ENCODE peak calls at places on chromosomes 6 and 20, in eight cellular contexts. One of them, this sample, is unnamed.

GRCh38 chr20:46151936-46152335 is 33.8 kb downstream of the CD40 start:
- DNase-seq in A549: peak
- DNase-seq in stomach: no peak
- DNase-seq in transverse colon: no peak
- DNase-seq in K562: peak
- DNase-seq in sigmoid colon: no peak
- DNase-seq in suprapubic skin: no peak
- DNase-seq in GM12878: no peak
- DNase-seq in this sample: no peak

GRCh38 chr6:1608222-1608975 is 1.3 kb upstream of the FOXC1 start:
- DNase-seq in A549: no peak
- DNase-seq in stomach: no peak
- DNase-seq in transverse colon: no peak
- DNase-seq in K562: no peak
- DNase-seq in sigmoid colon: no peak
- DNase-seq in suprapubic skin: no peak
- DNase-seq in GM12878: no peak
- DNase-seq in this sample: no peak

GRCh38 chr6:94251878-94252277 is 832.5 kb upstream of the EPHA7 start:
- DNase-seq in A549: no peak
- DNase-seq in stomach: no peak
- DNase-seq in transverse colon: no peak
- DNase-seq in K562: no peak
- DNase-seq in sigmoid colon: no peak
- DNase-seq in suprapubic skin: no peak
- DNase-seq in GM12878: no peak
- DNase-seq in this sample: no peak

GRCh38 chr6:165986647-165987482 is 180.8 kb downstream of the TBXT start:
- DNase-seq in A549: peak
- DNase-seq in stomach: no peak
- DNase-seq in transverse colon: no peak
- DNase-seq in K562: no peak
- DNase-seq in sigmoid colon: peak
- DNase-seq in suprapubic skin: no peak
- DNase-seq in GM12878: no peak
- DNase-seq in this sample: peak

GRCh38 chr6:35496036-35496850 is 636 bp downstream of the TEAD3 start:
- DNase-seq in A549: no peak
- DNase-seq in stomach: peak
- DNase-seq in transverse colon: peak
- DNase-seq in K562: peak
- DNase-seq in sigmoid colon: peak
- DNase-seq in suprapubic skin: peak
- DNase-seq in GM12878: no peak
- DNase-seq in this sample: no peak

GRCh38 chr20:4563534-4563933 is 158.2 kb upstream of the PRND start:
- DNase-seq in A549: peak
- DNase-seq in stomach: no peak
- DNase-seq in transverse colon: no peak
- DNase-seq in K562: peak
- DNase-seq in sigmoid colon: no peak
- DNase-seq in suprapubic skin: no peak
- DNase-seq in GM12878: no peak
- DNase-seq in this sample: no peak

GRCh38 chr6:90411292-90411781 is 114.7 kb upstream of the BACH2 start:
- DNase-seq in A549: peak
- DNase-seq in stomach: peak
- DNase-seq in transverse colon: no peak
- DNase-seq in K562: no peak
- DNase-seq in sigmoid colon: no peak
- DNase-seq in suprapubic skin: no peak
- DNase-seq in GM12878: peak
- DNase-seq in this sample: no peak

GRCh38 chr6:33692078-33692759 is 19.3 kb downstream of the UQCC2 start:
- DNase-seq in A549: no peak
- DNase-seq in stomach: peak
- DNase-seq in transverse colon: no peak
- DNase-seq in K562: no peak
- DNase-seq in sigmoid colon: no peak
- DNase-seq in suprapubic skin: no peak
- DNase-seq in GM12878: no peak
- DNase-seq in this sample: no peak

GRCh38 chr6:40308533-40309306 is 278.4 kb downstream of the LRFN2 start:
- DNase-seq in A549: peak
- DNase-seq in stomach: peak
- DNase-seq in transverse colon: peak
- DNase-seq in K562: peak
- DNase-seq in sigmoid colon: no peak
- DNase-seq in suprapubic skin: peak
- DNase-seq in GM12878: peak
- DNase-seq in this sample: peak

GRCh38 chr6:112503210-112503609 is 156.1 kb downstream of the RFPL4B start:
- DNase-seq in A549: no peak
- DNase-seq in stomach: no peak
- DNase-seq in transverse colon: no peak
- DNase-seq in K562: no peak
- DNase-seq in sigmoid colon: no peak
- DNase-seq in suprapubic skin: no peak
- DNase-seq in GM12878: no peak
- DNase-seq in this sample: no peak

GRCh38 chr6:137728386-137729349 is 138.4 kb upstream of the TNFAIP3 start:
- DNase-seq in A549: peak
- DNase-seq in stomach: no peak
- DNase-seq in transverse colon: no peak
- DNase-seq in K562: no peak
- DNase-seq in sigmoid colon: no peak
- DNase-seq in suprapubic skin: no peak
- DNase-seq in GM12878: no peak
- DNase-seq in this sample: no peak

GRCh38 chr6:156552849-156553248 is 224.3 kb upstream of the ARID1B start:
- DNase-seq in A549: no peak
- DNase-seq in stomach: no peak
- DNase-seq in transverse colon: no peak
- DNase-seq in K562: no peak
- DNase-seq in sigmoid colon: no peak
- DNase-seq in suprapubic skin: no peak
- DNase-seq in GM12878: no peak
- DNase-seq in this sample: no peak

GRCh38 chr6:33880746-33881145 is 76.9 kb upstream of the MLN start:
- DNase-seq in A549: no peak
- DNase-seq in stomach: no peak
- DNase-seq in transverse colon: peak
- DNase-seq in K562: no peak
- DNase-seq in sigmoid colon: no peak
- DNase-seq in suprapubic skin: no peak
- DNase-seq in GM12878: no peak
- DNase-seq in this sample: no peak

GRCh38 chr6:7974932-7975763 is 64.6 kb upstream of the TXNDC5 start:
- DNase-seq in A549: peak
- DNase-seq in stomach: peak
- DNase-seq in transverse colon: peak
- DNase-seq in K562: peak
- DNase-seq in sigmoid colon: peak
- DNase-seq in suprapubic skin: peak
- DNase-seq in GM12878: no peak
- DNase-seq in this sample: peak

GRCh38 chr20:62800314-62801259 is 4.0 kb upstream of the OGFR start:
- DNase-seq in A549: no peak
- DNase-seq in stomach: no peak
- DNase-seq in transverse colon: no peak
- DNase-seq in K562: no peak
- DNase-seq in sigmoid colon: no peak
- DNase-seq in suprapubic skin: no peak
- DNase-seq in GM12878: no peak
- DNase-seq in this sample: no peak

GRCh38 chr20:44071057-44071456 is 115.9 kb downstream of the JPH2 start:
- DNase-seq in A549: no peak
- DNase-seq in stomach: peak
- DNase-seq in transverse colon: no peak
- DNase-seq in K562: no peak
- DNase-seq in sigmoid colon: no peak
- DNase-seq in suprapubic skin: no peak
- DNase-seq in GM12878: no peak
- DNase-seq in this sample: no peak

GRCh38 chr6:134870677-134871498 is 79.0 kb downstream of the ALDH8A1 start:
- DNase-seq in A549: no peak
- DNase-seq in stomach: no peak
- DNase-seq in transverse colon: peak
- DNase-seq in K562: no peak
- DNase-seq in sigmoid colon: no peak
- DNase-seq in suprapubic skin: no peak
- DNase-seq in GM12878: peak
- DNase-seq in this sample: no peak

GRCh38 chr20:33791959-33792597 is 19.1 kb upstream of the CHMP4B start:
- DNase-seq in A549: peak
- DNase-seq in stomach: peak
- DNase-seq in transverse colon: peak
- DNase-seq in K562: peak
- DNase-seq in sigmoid colon: peak
- DNase-seq in suprapubic skin: peak
- DNase-seq in GM12878: no peak
- DNase-seq in this sample: peak

GRCh38 chr20:49880177-49880576 is 35.2 kb downstream of the SPATA2 start:
- DNase-seq in A549: no peak
- DNase-seq in stomach: peak
- DNase-seq in transverse colon: no peak
- DNase-seq in K562: no peak
- DNase-seq in sigmoid colon: no peak
- DNase-seq in suprapubic skin: no peak
- DNase-seq in GM12878: no peak
- DNase-seq in this sample: no peak

GRCh38 chr6:10882654-10883053 is 813 bp upstream of the GCM2 start:
- DNase-seq in A549: no peak
- DNase-seq in stomach: no peak
- DNase-seq in transverse colon: no peak
- DNase-seq in K562: no peak
- DNase-seq in sigmoid colon: no peak
- DNase-seq in suprapubic skin: no peak
- DNase-seq in GM12878: no peak
- DNase-seq in this sample: no peak

GRCh38 chr6:475341-475740 is 83.8 kb downstream of the IRF4 start:
- DNase-seq in A549: no peak
- DNase-seq in stomach: no peak
- DNase-seq in transverse colon: no peak
- DNase-seq in K562: no peak
- DNase-seq in sigmoid colon: no peak
- DNase-seq in suprapubic skin: no peak
- DNase-seq in GM12878: no peak
- DNase-seq in this sample: no peak

GRCh38 chr20:18224968-18225568 is 63.3 kb upstream of the ZNF133 start:
- DNase-seq in A549: peak
- DNase-seq in stomach: peak
- DNase-seq in transverse colon: no peak
- DNase-seq in K562: no peak
- DNase-seq in sigmoid colon: no peak
- DNase-seq in suprapubic skin: no peak
- DNase-seq in GM12878: no peak
- DNase-seq in this sample: peak
- TF ChIP-seq EP300 in A549: no peak
- TF ChIP-seq EP300 in stomach: no peak
- TF ChIP-seq EP300 in transverse colon: no peak
- TF ChIP-seq EP300 in K562: no peak
- TF ChIP-seq EP300 in sigmoid colon: no peak
- TF ChIP-seq EP300 in suprapubic skin: no peak
- TF ChIP-seq EP300 in GM12878: no peak
- TF ChIP-seq EP300 in this sample: no peak

GRCh38 chr6:37741757-37742400 is 44.2 kb upstream of the MDGA1 start:
- DNase-seq in A549: peak
- DNase-seq in stomach: peak
- DNase-seq in transverse colon: peak
- DNase-seq in K562: peak
- DNase-seq in sigmoid colon: no peak
- DNase-seq in suprapubic skin: no peak
- DNase-seq in GM12878: no peak
- DNase-seq in this sample: no peak
- TF ChIP-seq CTCF in A549: peak
- TF ChIP-seq CTCF in stomach: no peak
- TF ChIP-seq CTCF in transverse colon: no peak
- TF ChIP-seq CTCF in K562: peak
- TF ChIP-seq CTCF in sigmoid colon: no peak
- TF ChIP-seq CTCF in suprapubic skin: no peak
- TF ChIP-seq CTCF in GM12878: peak
- TF ChIP-seq CTCF in this sample: no peak

DNA sequence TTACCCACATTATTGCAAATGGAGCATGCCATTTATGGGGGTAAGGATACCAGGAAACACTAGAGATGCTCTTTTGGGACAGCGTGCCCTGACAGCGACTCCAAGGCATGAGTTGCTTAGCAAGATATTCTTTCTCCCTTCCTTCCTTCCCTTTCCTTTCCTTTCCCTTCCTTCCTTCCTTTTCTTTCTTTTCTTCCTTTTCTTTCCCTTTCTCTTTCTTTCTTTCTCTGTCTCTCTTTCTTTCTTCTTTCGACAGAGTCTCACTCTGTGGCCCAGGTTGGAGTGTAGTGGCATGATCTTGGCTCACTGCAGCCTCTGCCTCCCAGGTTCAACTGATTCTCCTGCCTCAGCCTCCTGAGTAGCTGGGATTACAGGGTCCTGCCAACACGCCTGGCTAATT is 3.3 kb downstream of the MUCL3 start:
- DNase-seq in A549: no peak
- DNase-seq in stomach: no peak
- DNase-seq in transverse colon: no peak
- DNase-seq in K562: no peak
- DNase-seq in sigmoid colon: no peak
- DNase-seq in suprapubic skin: no peak
- DNase-seq in GM12878: no peak
- DNase-seq in this sample: no peak
- TF ChIP-seq EP300 in A549: no peak
- TF ChIP-seq EP300 in stomach: no peak
- TF ChIP-seq EP300 in transverse colon: no peak
- TF ChIP-seq EP300 in K562: no peak
- TF ChIP-seq EP300 in sigmoid colon: no peak
- TF ChIP-seq EP300 in suprapubic skin: no peak
- TF ChIP-seq EP300 in GM12878: no peak
- TF ChIP-seq EP300 in this sample: no peak

GRCh38 chr20:61173267-61173666 is 78.8 kb upstream of the CDH4 start:
- DNase-seq in A549: no peak
- DNase-seq in stomach: no peak
- DNase-seq in transverse colon: no peak
- DNase-seq in K562: no peak
- DNase-seq in sigmoid colon: no peak
- DNase-seq in suprapubic skin: no peak
- DNase-seq in GM12878: no peak
- DNase-seq in this sample: no peak

GRCh38 chr20:61173966-61174725 is 77.9 kb upstream of the CDH4 start:
- DNase-seq in A549: no peak
- DNase-seq in stomach: no peak
- DNase-seq in transverse colon: no peak
- DNase-seq in K562: no peak
- DNase-seq in sigmoid colon: no peak
- DNase-seq in suprapubic skin: no peak
- DNase-seq in GM12878: no peak
- DNase-seq in this sample: no peak

GRCh38 chr20:61178431-61179080 is 73.5 kb upstream of the CDH4 start:
- DNase-seq in A549: no peak
- DNase-seq in stomach: no peak
- DNase-seq in transverse colon: peak
- DNase-seq in K562: no peak
- DNase-seq in sigmoid colon: no peak
- DNase-seq in suprapubic skin: no peak
- DNase-seq in GM12878: no peak
- DNase-seq in this sample: no peak

GRCh38 chr20:61170921-61171320 is 81.1 kb upstream of the CDH4 start:
- DNase-seq in A549: no peak
- DNase-seq in stomach: no peak
- DNase-seq in transverse colon: no peak
- DNase-seq in K562: no peak
- DNase-seq in sigmoid colon: no peak
- DNase-seq in suprapubic skin: no peak
- DNase-seq in GM12878: no peak
- DNase-seq in this sample: no peak

GRCh38 chr20:61176874-61177273 is 75.2 kb upstream of the CDH4 start:
- DNase-seq in A549: no peak
- DNase-seq in stomach: no peak
- DNase-seq in transverse colon: no peak
- DNase-seq in K562: no peak
- DNase-seq in sigmoid colon: no peak
- DNase-seq in suprapubic skin: no peak
- DNase-seq in GM12878: no peak
- DNase-seq in this sample: no peak
- TF ChIP-seq CTCF in A549: no peak
- TF ChIP-seq CTCF in stomach: no peak
- TF ChIP-seq CTCF in transverse colon: no peak
- TF ChIP-seq CTCF in K562: no peak
- TF ChIP-seq CTCF in sigmoid colon: no peak
- TF ChIP-seq CTCF in suprapubic skin: no peak
- TF ChIP-seq CTCF in GM12878: no peak
- TF ChIP-seq CTCF in this sample: no peak

This sample was measured in ovary.